ENCODE peak calls at places on chromosomes 5 and 9, in five cellular contexts. One of them, this sample, is unnamed.

GRCh38 chr9:137085918-137086530 is 761 bp upstream of the MAN1B1 start:
- DNase-seq in head of caudate nucleus: no peak
- DNase-seq in activated naive CD4-positive, alpha-beta T cell: no peak
- DNase-seq in RWPE1: peak
- DNase-seq in NCI-H187 treated with DMSO at 0.1 percent for 48 hours: no peak
- DNase-seq in this sample: no peak

GRCh38 chr9:93649610-93650261 is 73.4 kb downstream of the PHF2 start:
- DNase-seq in head of caudate nucleus: no peak
- DNase-seq in activated naive CD4-positive, alpha-beta T cell: no peak
- DNase-seq in RWPE1: no peak
- DNase-seq in NCI-H187 treated with DMSO at 0.1 percent for 48 hours: no peak
- DNase-seq in this sample: no peak

GRCh38 chr5:115685966-115686691 is 60.3 kb upstream of the TMED7 start:
- DNase-seq in head of caudate nucleus: no peak
- DNase-seq in activated naive CD4-positive, alpha-beta T cell: no peak
- DNase-seq in RWPE1: no peak
- DNase-seq in NCI-H187 treated with DMSO at 0.1 percent for 48 hours: no peak
- DNase-seq in this sample: no peak

GRCh38 chr5:16238018-16238417 is 58.4 kb upstream of the MARCHF11 start:
- DNase-seq in head of caudate nucleus: no peak
- DNase-seq in activated naive CD4-positive, alpha-beta T cell: no peak
- DNase-seq in RWPE1: no peak
- DNase-seq in NCI-H187 treated with DMSO at 0.1 percent for 48 hours: no peak
- DNase-seq in this sample: no peak

GRCh38 chr5:134082264-134082992 is 32.1 kb upstream of the TCF7 start:
- DNase-seq in head of caudate nucleus: no peak
- DNase-seq in activated naive CD4-positive, alpha-beta T cell: no peak
- DNase-seq in RWPE1: no peak
- DNase-seq in NCI-H187 treated with DMSO at 0.1 percent for 48 hours: no peak
- DNase-seq in this sample: no peak

GRCh38 chr5:82723168-82723567 is 354.0 kb downstream of the TMEM167A start:
- DNase-seq in head of caudate nucleus: no peak
- DNase-seq in activated naive CD4-positive, alpha-beta T cell: no peak
- DNase-seq in RWPE1: no peak
- DNase-seq in NCI-H187 treated with DMSO at 0.1 percent for 48 hours: no peak
- DNase-seq in this sample: no peak

GRCh38 chr9:134356496-134357470 is 30.5 kb downstream of the RXRA start:
- DNase-seq in head of caudate nucleus: no peak
- DNase-seq in activated naive CD4-positive, alpha-beta T cell: no peak
- DNase-seq in RWPE1: peak
- DNase-seq in NCI-H187 treated with DMSO at 0.1 percent for 48 hours: no peak
- DNase-seq in this sample: no peak

GRCh38 chr5:60551250-60551649 is 148.7 kb downstream of the DEPDC1B start:
- DNase-seq in head of caudate nucleus: no peak
- DNase-seq in activated naive CD4-positive, alpha-beta T cell: no peak
- DNase-seq in RWPE1: no peak
- DNase-seq in NCI-H187 treated with DMSO at 0.1 percent for 48 hours: no peak
- DNase-seq in this sample: no peak

GRCh38 chr9:84866402-84866801 is 196.9 kb downstream of the NTRK2 start:
- DNase-seq in head of caudate nucleus: no peak
- DNase-seq in activated naive CD4-positive, alpha-beta T cell: no peak
- DNase-seq in RWPE1: no peak
- DNase-seq in NCI-H187 treated with DMSO at 0.1 percent for 48 hours: no peak
- DNase-seq in this sample: no peak